ENCODE peak calls at places on chromosome 2, in four cellular contexts. T is upper lobe of right lung; F is CD8-positive, alpha-beta memory T cell; A is fibroblast of lung. W is an unnamed sample. For H3K4me1, the result is how much of the 10 kb centered on the place peaks cover.

GRCh38 chr2:201816674-201817073 is 10.3 kb downstream of the CDK15 start:
- DNase-seq in T (no peak), A (no peak), F (no peak), W (no peak)

GRCh38 chr2:183214680-183215079 is 90.4 kb downstream of the NUP35 start:
- DNase-seq in A (no peak), T (no peak), F (no peak), W (no peak)

GRCh38 chr2:241701155-241701404 is 759 bp upstream of the ING5 start:
- DNase-seq in A (no peak), T (no peak), F (no peak), W (no peak)

GRCh38 chr2:18790465-18791171 is 201.2 kb upstream of the NT5C1B start:
- DNase-seq in A (peak), T (no peak), F (no peak), W (no peak)

GRCh38 chr2:134845719-134846118 is 7.3 kb downstream of the ACMSD start:
- DNase-seq in F (no peak), T (no peak), A (peak), W (no peak)

GRCh38 chr2:32977228-32977758 is 30.5 kb downstream of the LTBP1 start:
- DNase-seq in F (no peak), T (no peak), A (peak), W (no peak)

GRCh38 chr2:236946871-236947270 is 138.8 kb upstream of the COPS8 start:
- DNase-seq in F (no peak), A (peak), T (no peak), W (no peak)

GRCh38 chr2:101185085-101185484 is 33.9 kb upstream of the TBC1D8 start:
- DNase-seq in A (no peak), F (no peak), T (no peak), W (no peak)

GRCh38 chr2:12244070-12244469 is 472.7 kb upstream of the TRIB2 start:
- DNase-seq in T (no peak), A (peak), F (no peak), W (no peak)

GRCh38 chr2:207584952-207585351 is 40.2 kb downstream of the METTL21A start:
- DNase-seq in A (no peak), T (no peak), F (no peak), W (no peak)

GRCh38 chr2:137764638-137765037 is 199.6 kb upstream of the HNMT start:
- DNase-seq in F (no peak), T (no peak), A (no peak), W (no peak)

GRCh38 chr2:143229411-143229810 is 100.2 kb downstream of the ARHGAP15 start:
- DNase-seq in F (no peak), T (no peak), A (no peak), W (no peak)

GRCh38 chr2:222391866-222392265 is 32.5 kb upstream of the SGPP2 start:
- DNase-seq in A (no peak), F (no peak), T (no peak), W (no peak)

GRCh38 chr2:60963176-60963575 is 54.3 kb upstream of the PEX13 start:
- DNase-seq in F (no peak), A (no peak), T (no peak), W (no peak)

GRCh38 chr2:59277656-59278055 is 1036.5 kb upstream of the FANCL start:
- DNase-seq in F (no peak), A (peak), T (no peak), W (no peak)

GRCh38 chr2:1628893-1629292 is 115.4 kb downstream of the PXDN start:
- DNase-seq in T (no peak), F (no peak), A (peak), W (peak)

GRCh38 chr2:133414486-133415209 is 153.6 kb downstream of the NCKAP5 start:
- DNase-seq in T (no peak), A (peak), F (no peak), W (no peak)

GRCh38 chr2:213101109-213101508 is 50.3 kb downstream of the IKZF2 start:
- DNase-seq in F (no peak), A (no peak), T (no peak), W (no peak)

GRCh38 chr2:190515687-190516086 is 18.8 kb downstream of the NEMP2 start:
- DNase-seq in A (no peak), T (no peak), F (no peak), W (no peak)

GRCh38 chr2:156540706-156541105 is 104.5 kb downstream of the GPD2 start:
- DNase-seq in F (no peak), T (no peak), A (no peak), W (no peak)

GRCh38 chr2:42132066-42132965 is 36.8 kb upstream of the EML4 start:
- DNase-seq in F (no peak), A (peak), T (no peak), W (no peak)

GRCh38 chr2:45433363-45433762 is 177.7 kb downstream of the SRBD1 start:
- DNase-seq in A (no peak), T (no peak), F (no peak), W (no peak)

GRCh38 chr2:241010531-241011295 is 12.3 kb downstream of the SNED1 start:
- DNase-seq in A (no peak), F (no peak), T (peak), W (no peak)

GRCh38 chr2:28626891-28627421 is 124.7 kb upstream of the PPP1CB start:
- DNase-seq in A (peak), T (peak), F (peak), W (peak)

GRCh38 chr2:59322005-59322404 is 1080.9 kb upstream of the FANCL start:
- DNase-seq in T (no peak), F (no peak), A (no peak), W (no peak)

GRCh38 chr2:64482243-64482642 is 28.3 kb downstream of the LGALSL start:
- DNase-seq in A (no peak), T (no peak), F (no peak), W (no peak)

DNA sequence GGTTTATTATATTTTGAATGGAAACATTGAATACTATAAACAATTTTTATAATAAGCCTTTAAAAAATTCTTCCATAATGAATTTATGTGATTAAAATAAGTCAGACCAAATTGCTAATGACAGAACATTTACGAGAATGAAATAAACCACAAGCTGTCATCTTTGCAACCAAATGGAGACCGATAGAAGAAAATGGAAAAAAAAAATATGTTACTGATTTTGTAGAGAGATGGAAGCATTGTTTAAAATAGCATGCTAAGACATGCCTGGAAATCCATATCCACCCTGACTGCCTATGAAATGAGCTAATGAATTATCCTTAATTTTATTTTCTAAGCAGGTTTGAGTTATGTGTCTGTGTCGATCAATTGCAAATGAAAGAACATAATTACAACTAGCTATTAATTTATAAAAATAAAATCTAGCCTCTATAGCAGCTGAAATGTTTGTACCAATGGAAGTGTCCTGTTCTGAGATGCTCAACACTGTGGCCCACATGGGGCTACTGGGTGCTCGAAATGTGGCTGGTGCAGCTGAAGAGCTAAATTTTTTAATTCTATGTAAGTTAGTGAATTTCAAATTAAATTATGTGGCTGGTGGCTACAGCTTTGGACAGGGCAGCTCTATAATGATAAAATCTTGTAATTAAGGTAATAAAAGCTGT is 832.8 kb downstream of the RNF144A start:
- DNase-seq in F (no peak), T (no peak), A (no peak), W (no peak)
- H3K4me1 ChIP-seq in F (under half), T (under half), A (under half), W (under half)

DNA sequence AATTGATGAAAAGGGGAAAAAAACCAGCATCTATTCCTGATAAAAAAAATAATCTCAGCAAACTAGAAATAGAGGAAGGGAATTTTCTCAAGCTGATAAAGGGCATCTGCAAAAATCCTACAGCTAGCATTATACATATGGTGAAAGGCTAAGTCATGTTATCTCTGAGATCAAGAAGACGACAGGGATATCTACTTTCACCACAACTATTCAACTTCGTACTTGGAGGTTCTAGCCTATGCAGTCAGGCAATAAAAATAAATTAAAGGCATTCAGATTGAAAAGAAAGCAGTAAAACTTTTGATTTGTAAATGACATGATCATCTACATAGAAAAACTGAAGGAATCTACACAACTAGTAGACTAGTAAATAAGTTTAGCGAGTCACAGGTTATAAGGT is 58.2 kb downstream of the CAB39 start:
- DNase-seq in T (no peak), A (no peak), F (no peak), W (no peak)
- H3K4me1 ChIP-seq in T (under half), A (under half), F (under half), W (under half)

GRCh38 chr2:200252661-200253067 is 53.8 kb upstream of the SPATS2L start:
- DNase-seq in T (no peak), A (peak), F (no peak), W (no peak)
- H3K4me1 ChIP-seq in T (under half), A (under half), F (under half), W (under half)

DNA sequence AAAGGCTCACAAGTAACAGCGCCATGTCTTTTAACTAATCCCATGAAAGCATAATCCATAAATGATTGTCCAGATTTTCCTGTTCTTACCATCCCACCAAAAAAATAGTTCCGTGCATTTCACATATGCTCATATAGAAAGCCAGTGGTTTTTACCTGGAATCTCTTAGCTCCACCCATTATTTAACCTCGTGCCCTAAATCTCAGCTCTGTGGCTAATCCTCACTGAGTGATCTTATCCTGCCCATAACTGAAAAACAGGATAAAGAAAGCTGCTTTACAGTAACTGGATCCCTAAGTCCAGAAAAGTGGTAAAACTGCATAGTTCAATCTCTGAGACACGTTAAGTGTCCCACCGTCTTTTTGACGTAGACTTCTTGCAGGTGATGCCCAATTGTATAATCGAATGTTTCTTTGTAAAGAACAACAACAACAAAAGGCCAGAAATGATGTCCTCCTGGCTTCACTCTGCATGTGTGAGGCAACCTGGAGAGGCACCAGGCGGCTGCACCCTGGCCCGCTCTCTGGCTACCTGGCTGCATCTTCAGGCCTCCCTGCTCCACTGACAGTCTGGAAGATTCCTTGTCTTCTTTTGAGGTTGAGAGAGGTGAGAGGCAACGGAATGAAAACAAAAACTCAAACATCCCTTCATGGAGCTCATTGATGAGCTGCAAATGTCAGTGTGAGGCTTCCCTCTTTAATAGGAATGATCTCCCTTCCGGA is 38.6 kb downstream of the FEZ2 start:
- DNase-seq in T (no peak), A (no peak), F (no peak), W (no peak)
- H3K4me1 ChIP-seq in T (under half), A (under half), F (under half), W (under half)